ENCODE peak calls at places on chromosomes 7 and 10, in six cellular contexts. I is A549, P is transverse colon, B is NB4, W is adrenal gland, D is HCT116. K is an unnamed sample.

GRCh38 chr7:22751341-22751740 is 24.3 kb downstream of the IL6 start:
- DNase-seq in P (no peak), W (no peak), D (no peak), B (no peak), I (no peak), K (no peak)

GRCh38 chr7:27161721-27162547 is 3.4 kb downstream of the HOXA9 start:
- DNase-seq in W (no peak), B (no peak), P (peak; percentile 67), D (no peak), I (no peak), K (peak; percentile 56)

GRCh38 chr10:116910924-116911323 is 61.6 kb downstream of the ENO4 start:
- DNase-seq in B (no peak), D (no peak), W (no peak), I (no peak), P (no peak), K (no peak)

GRCh38 chr10:293636-294035 is 158.4 kb downstream of the ZMYND11 start:
- DNase-seq in B (no peak), I (no peak), W (no peak), P (no peak), D (no peak), K (no peak)

GRCh38 chr10:33355267-33355666 is 20.8 kb upstream of the NRP1 start:
- DNase-seq in D (no peak), W (no peak), B (peak; percentile 58), I (no peak), P (no peak), K (no peak)

GRCh38 chr10:50645241-50645640 is 21.5 kb upstream of the SGMS1 start:
- DNase-seq in D (no peak), W (no peak), B (no peak), P (no peak), I (no peak), K (no peak)

GRCh38 chr7:90766814-90767564 is 170.9 kb downstream of the CDK14 start:
- DNase-seq in D (no peak), I (peak; percentile 29), W (no peak), P (peak; percentile 47), B (peak; percentile 12), K (peak; percentile 80)

GRCh38 chr10:121077331-121077730 is 226.2 kb downstream of the WDR11 start:
- DNase-seq in B (peak; percentile 85), D (no peak), W (no peak), I (no peak), P (peak; percentile 25), K (no peak)

GRCh38 chr10:31186225-31187010 is 132.6 kb upstream of the ZEB1 start:
- DNase-seq in D (peak; percentile 7), I (no peak), B (no peak), P (no peak), W (no peak), K (no peak)

GRCh38 chr7:13742126-13742525 is 247.3 kb downstream of the ETV1 start:
- DNase-seq in I (no peak), D (peak; percentile 8), B (no peak), W (no peak), P (no peak), K (no peak)

GRCh38 chr7:101017099-101017777 is 2.6 kb upstream of the MUC17 start:
- DNase-seq in B (peak; percentile 93), P (peak; percentile 59), D (no peak), I (peak; percentile 93), W (peak; percentile 50), K (peak; percentile 63)

GRCh38 chr7:39085590-39086049 is 107.9 kb downstream of the POU6F2 start:
- DNase-seq in P (no peak), B (no peak), I (no peak), D (no peak), W (no peak), K (no peak)

GRCh38 chr7:112938895-112939588 is 147.6 kb downstream of the GPR85 start:
- DNase-seq in W (peak; percentile 31), P (peak; percentile 16), D (no peak), B (no peak), I (no peak), K (peak; percentile 57)

GRCh38 chr10:80165173-80165572 is 32.6 kb downstream of the PLAC9 start:
- DNase-seq in P (no peak), W (no peak), D (no peak), B (no peak), I (peak; percentile 20), K (no peak)

GRCh38 chr10:58457761-58458616 is 54.7 kb upstream of the BICC1 start:
- DNase-seq in W (no peak), P (peak; percentile 30), B (no peak), I (no peak), D (no peak), K (peak; percentile 54)

GRCh38 chr7:32515890-32516550 is 20.7 kb downstream of the AVL9 start:
- DNase-seq in B (no peak), P (no peak), W (no peak), D (no peak), I (no peak), K (no peak)

GRCh38 chr7:3538051-3538450 is 237.0 kb downstream of the SDK1 start:
- DNase-seq in I (no peak), D (no peak), P (no peak), W (no peak), B (no peak), K (no peak)

GRCh38 chr10:115949282-115949844 is 323.6 kb downstream of the GFRA1 start:
- DNase-seq in W (no peak), D (no peak), P (no peak), B (no peak), I (no peak), K (no peak)

DNA sequence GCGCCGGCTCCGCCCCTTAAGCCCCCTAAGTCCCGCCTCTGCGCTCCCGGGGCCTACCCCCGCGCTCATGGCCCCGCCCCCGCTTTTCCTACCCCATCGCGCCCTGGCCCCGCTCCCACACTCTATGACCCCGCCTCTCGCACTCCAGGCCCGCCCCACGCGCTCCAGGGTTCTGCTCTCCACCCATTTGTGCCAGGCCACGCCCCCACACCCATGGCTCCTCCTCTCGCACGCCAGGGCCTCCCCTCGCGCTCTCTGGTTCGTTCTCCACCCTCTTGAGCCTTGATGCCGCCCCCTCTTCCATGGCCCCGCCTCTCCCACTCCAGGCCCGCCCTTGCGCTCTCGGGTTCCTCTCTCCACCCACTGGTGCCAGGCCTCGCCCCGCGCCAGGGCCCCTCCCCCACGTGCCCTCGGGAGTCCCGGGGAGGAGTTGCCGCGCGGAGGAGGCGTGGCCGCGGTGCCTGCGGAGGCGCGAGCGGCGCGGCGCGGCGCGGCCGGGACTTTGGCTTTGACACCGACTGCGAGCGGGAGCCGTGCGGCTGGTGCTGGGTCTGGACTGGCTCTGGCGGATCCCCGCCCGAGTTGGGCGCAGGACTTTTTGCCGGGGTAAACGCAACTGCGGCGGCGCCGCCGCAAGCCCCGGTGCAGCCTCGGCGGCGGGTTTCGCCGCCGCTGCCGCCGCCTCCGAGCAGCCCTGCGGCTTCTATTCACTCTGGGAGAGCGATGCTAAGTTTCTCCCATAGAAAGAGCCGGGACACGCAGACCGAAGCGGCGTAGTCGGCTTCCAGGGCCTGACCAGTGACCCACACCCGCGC is at the start of gene EEPD1:
- DNase-seq in I (peak; percentile 99), D (peak; percentile 97), P (peak; percentile 100), B (peak; percentile 100), W (peak; percentile 100), K (peak; percentile 100)
- TF ChIP-seq POLR2A in I (peak; percentile 63), D (peak; percentile 25), P (peak; percentile 81), B (peak; percentile 79), W (peak; percentile 84), K (peak; percentile 90)

GRCh38 chr7:105019269-105019668 is 5.3 kb downstream of the KMT2E start:
- DNase-seq in W (no peak), I (no peak), P (no peak), D (no peak), B (no peak), K (no peak)

GRCh38 chr7:105014725-105015630 is 973 bp downstream of the KMT2E start:
- DNase-seq in I (peak; percentile 35), B (peak; percentile 85), W (peak; percentile 57), D (no peak), P (peak; percentile 78), K (peak; percentile 69)

GRCh38 chr7:105016083-105017075 is 2.4 kb downstream of the KMT2E start:
- DNase-seq in D (no peak), P (no peak), B (no peak), W (no peak), I (no peak), K (no peak)

GRCh38 chr7:105015631-105015965 is 1.6 kb downstream of the KMT2E start:
- DNase-seq in P (peak; percentile 61), D (no peak), W (no peak), B (peak; percentile 65), I (no peak), K (peak; percentile 72)

DNA sequence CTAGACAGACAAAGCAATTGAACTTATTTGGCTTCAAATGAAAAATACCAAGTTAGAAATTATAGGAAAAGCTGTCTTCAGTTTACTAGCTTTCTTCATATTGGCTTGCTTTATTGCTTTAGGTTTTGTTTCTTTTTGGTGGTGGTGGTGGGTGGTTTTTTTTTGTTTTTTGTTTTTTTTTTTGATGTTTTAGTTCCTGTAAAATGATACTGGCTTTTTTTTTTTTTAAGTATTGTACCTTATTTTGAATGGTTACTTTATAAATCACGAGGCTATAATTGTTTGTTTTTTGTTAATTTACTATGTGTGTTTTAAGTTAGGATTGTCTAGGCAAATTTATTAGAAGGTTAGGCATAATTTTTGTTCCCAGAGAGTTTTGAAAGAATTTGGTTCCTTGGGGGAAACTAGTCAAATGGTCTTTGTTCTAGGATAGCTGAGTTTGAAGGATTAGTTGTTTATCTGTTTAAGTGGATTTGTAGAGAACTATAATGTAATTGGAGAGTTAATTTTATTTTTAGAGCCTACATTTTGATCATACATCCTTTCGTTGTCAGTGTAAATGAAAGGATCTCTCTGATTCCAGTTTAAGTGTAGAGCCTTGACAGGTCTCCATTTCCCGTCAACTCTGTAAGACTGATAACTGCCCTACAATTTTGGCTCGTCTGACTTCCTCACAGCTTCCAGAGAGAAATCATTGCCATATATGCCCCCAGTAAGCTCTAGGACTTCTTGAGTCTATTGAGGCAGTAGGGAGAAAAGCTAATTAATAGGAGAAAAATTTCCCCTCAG is 3.5 kb downstream of the KMT2E start:
- DNase-seq in D (no peak), W (no peak), I (no peak), P (no peak), B (peak; percentile 50), K (no peak)
- TF ChIP-seq POLR2A in D (no peak), W (no peak), I (no peak), P (no peak), B (no peak), K (no peak)

GRCh38 chr7:106839511-106839910 is 25.6 kb upstream of the PIK3CG start:
- DNase-seq in D (no peak), W (no peak), I (no peak), P (no peak), B (no peak), K (no peak)
- TF ChIP-seq POLR2A in D (no peak), W (no peak), I (no peak), P (no peak), B (no peak), K (no peak)

DNA sequence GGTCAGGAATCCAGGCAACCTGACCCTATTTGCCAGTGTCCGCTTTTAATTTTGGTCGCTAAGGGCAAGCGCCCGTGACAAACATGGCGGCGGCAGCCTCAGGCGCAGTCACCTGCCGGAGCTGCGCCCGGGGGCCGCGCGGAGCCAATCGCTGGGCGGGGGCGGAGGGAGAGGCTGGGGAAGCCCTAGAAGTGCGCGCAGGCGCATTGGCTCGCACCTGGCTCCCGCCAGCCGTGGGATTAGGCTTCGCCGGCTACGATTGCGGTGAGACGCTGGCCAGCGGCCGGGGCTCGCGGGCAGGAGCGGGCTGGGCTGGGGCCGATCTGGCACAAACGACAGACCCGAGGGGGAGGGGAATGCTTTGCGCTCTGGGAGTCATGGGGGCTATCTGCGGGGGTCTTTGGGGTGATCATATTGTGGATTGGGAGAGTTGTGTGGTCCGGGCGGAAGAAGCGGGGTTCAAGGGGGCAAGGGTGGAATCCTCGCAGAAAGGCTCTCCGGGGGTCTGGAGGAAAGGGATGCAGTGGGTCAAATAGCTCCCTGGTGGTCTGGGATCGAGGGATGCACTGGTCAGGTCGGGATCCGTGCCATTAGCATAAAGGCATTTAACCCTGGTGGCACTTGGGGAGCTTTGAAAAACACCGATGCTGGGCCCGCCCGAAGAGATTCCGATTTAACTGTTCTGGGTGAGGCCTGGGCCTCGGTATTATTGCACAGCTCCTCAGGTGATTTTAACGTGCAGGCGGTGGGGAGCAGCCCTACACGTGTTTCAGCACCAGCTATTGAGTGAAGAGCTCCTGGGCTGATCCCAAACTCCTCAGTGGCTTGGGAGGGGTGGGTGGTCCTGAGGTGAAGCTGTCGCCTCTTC is 10.1 kb upstream of the C10orf95 start:
- DNase-seq in W (peak; percentile 96), I (peak; percentile 87), D (peak; percentile 87), B (peak; percentile 90), P (peak; percentile 97), K (peak; percentile 90)
- TF ChIP-seq POLR2A in W (peak; percentile 55), I (peak; percentile 67), D (peak; percentile 80), B (no peak), P (peak; percentile 46), K (peak; percentile 63)